ENCODE peak calls at places on chromosomes 12 and 14, in six cellular contexts. R is anterior cingulate cortex; W is nephron progenitor cell; Z is effector CD8-positive, alpha-beta T cell; C is fibroblast of the conjunctiva; J is sciatic nerve. O is an unnamed sample.

GRCh38 chr14:104925941-104926609 is 1.4 kb downstream of the PLD4 start:
- DNase-seq in W (no peak), Z (no peak), J (no peak), C (no peak), R (no peak), O (no peak)

GRCh38 chr12:94676011-94676709 is 25.8 kb upstream of the TMCC3 start:
- DNase-seq in Z (no peak), J (no peak), R (no peak), C (no peak), W (no peak), O (no peak)

GRCh38 chr14:46344327-46344937 is 307.1 kb downstream of the RPL10L start:
- DNase-seq in W (no peak), Z (no peak), R (no peak), C (no peak), J (no peak), O (peak; percentile 38)

GRCh38 chr12:66693901-66694513 is 15.1 kb upstream of the GRIP1 start:
- DNase-seq in C (peak; percentile 67), J (no peak), Z (no peak), W (peak; percentile 16), R (peak; percentile 2), O (peak; percentile 48)

GRCh38 chr12:96078281-96078761 is 42.9 kb upstream of the LTA4H start:
- DNase-seq in W (no peak), J (no peak), Z (no peak), C (no peak), R (no peak), O (no peak)

GRCh38 chr14:33275879-33276278 is 337.2 kb downstream of the NPAS3 start:
- DNase-seq in W (no peak), R (no peak), Z (no peak), C (no peak), J (no peak), O (no peak)

GRCh38 chr14:22221508-22221907 is 367.5 kb downstream of the DAD1 start:
- DNase-seq in W (no peak), J (no peak), C (no peak), R (no peak), Z (no peak), O (peak; percentile 39)

GRCh38 chr14:71166434-71166833 is 259.2 kb downstream of the PCNX1 start:
- DNase-seq in Z (no peak), J (no peak), C (peak; percentile 32), W (no peak), R (peak; percentile 15), O (peak; percentile 77)